ENCODE peak calls at places on chromosomes 16 and 17, in ten cellular contexts. Q, C, V, R, L, P, M, S, G and F are unnamed samples.

GRCh38 chr16:25060920-25061319 is 45.8 kb upstream of the ARHGAP17 start:
- DNase-seq in M (no peak), G (no peak), C (no peak), Q (no peak), L (no peak), V (peak), R (no peak), S (peak), P (no peak), F (no peak)

GRCh38 chr16:78659216-78659615 is 559.8 kb downstream of the WWOX start:
- DNase-seq in R (no peak), Q (no peak), L (peak), M (no peak), S (no peak), G (no peak), C (no peak), P (no peak), V (no peak), F (no peak)

GRCh38 chr16:66369055-66369592 is 2.6 kb downstream of the CDH5 start:
- DNase-seq in M (no peak), L (peak), Q (no peak), R (no peak), P (no peak), G (no peak), C (no peak), V (peak), S (no peak), F (no peak)

GRCh38 chr16:84487358-84487757 is 17.1 kb downstream of the MEAK7 start:
- DNase-seq in Q (no peak), S (no peak), L (no peak), C (no peak), P (no peak), G (no peak), V (no peak), M (no peak), R (no peak), F (no peak)

GRCh38 chr16:84396537-84397008 is 28.2 kb downstream of the ATP2C2 start:
- DNase-seq in G (no peak), P (no peak), S (no peak), M (no peak), R (no peak), Q (peak), L (no peak), V (no peak), C (no peak), F (no peak)

GRCh38 chr16:89170346-89171215 is 967 bp upstream of the CDH15 start:
- DNase-seq in Q (peak), P (no peak), C (no peak), R (peak), L (no peak), M (peak), S (no peak), V (no peak), G (peak), F (no peak)

GRCh38 chr16:78258651-78259050 is 159.2 kb downstream of the WWOX start:
- DNase-seq in L (no peak), V (no peak), Q (no peak), P (no peak), S (no peak), M (no peak), R (no peak), G (no peak), C (no peak), F (no peak)

GRCh38 chr16:4392382-4393242 is 21.0 kb downstream of the VASN start:
- DNase-seq in V (peak), M (peak), R (peak), S (no peak), C (peak), P (no peak), G (peak), L (no peak), Q (no peak), F (no peak)

GRCh38 chr17:45228121-45228941 is 6.6 kb downstream of the FMNL1 start:
- DNase-seq in C (no peak), R (peak), S (no peak), V (no peak), G (peak), L (no peak), Q (no peak), M (no peak), P (no peak), F (no peak)

GRCh38 chr17:58325289-58325726 is 3.3 kb downstream of the TSPOAP1 start:
- DNase-seq in L (no peak), S (no peak), V (no peak), C (no peak), M (no peak), R (no peak), P (no peak), G (peak), Q (no peak), F (peak)

GRCh38 chr16:77277571-77277970 is 78.4 kb downstream of the SYCE1L start:
- DNase-seq in P (no peak), L (no peak), Q (no peak), M (no peak), S (no peak), C (no peak), G (no peak), V (no peak), R (no peak), F (no peak)

GRCh38 chr17:39485555-39485954 is 24.3 kb downstream of the CDK12 start:
- DNase-seq in G (no peak), P (peak), L (no peak), M (no peak), V (peak), S (no peak), Q (peak), R (no peak), C (peak), F (no peak)

GRCh38 chr17:75370288-75370687 is 35.2 kb downstream of the GRB2 start:
- DNase-seq in Q (no peak), M (no peak), G (no peak), S (no peak), R (peak), C (no peak), V (peak), P (no peak), L (peak), F (peak)

GRCh38 chr16:77739493-77739892 is 17.2 kb downstream of the NUDT7 start:
- DNase-seq in P (no peak), S (no peak), Q (no peak), M (no peak), C (peak), G (no peak), R (no peak), V (no peak), L (no peak), F (peak)

GRCh38 chr16:53370827-53371226 is 63.4 kb upstream of the RBL2 start:
- DNase-seq in L (no peak), V (no peak), G (no peak), R (no peak), Q (no peak), P (no peak), C (no peak), S (no peak), M (no peak), F (no peak)

GRCh38 chr16:32116080-32116479 is 137.0 kb upstream of the TP53TG3D start:
- DNase-seq in P (no peak), Q (no peak), S (no peak), M (no peak), R (no peak), L (no peak), V (no peak), G (no peak), C (no peak), F (no peak)

GRCh38 chr16:58086381-58087208 is 42.6 kb downstream of the CFAP20 start:
- DNase-seq in Q (no peak), R (no peak), M (no peak), V (no peak), C (no peak), S (no peak), G (no peak), P (no peak), L (no peak), F (no peak)

GRCh38 chr16:55471448-55472097 is 7.4 kb upstream of the MMP2 start:
- DNase-seq in C (peak), V (peak), G (no peak), Q (peak), S (no peak), R (no peak), P (no peak), L (no peak), M (no peak), F (no peak)

GRCh38 chr16:29824589-29825144 is 4.4 kb downstream of the MVP start:
- DNase-seq in M (no peak), Q (peak), L (no peak), S (no peak), V (peak), G (no peak), R (peak), P (no peak), C (peak), F (peak)

GRCh38 chr17:76493505-76494167 is 7.6 kb downstream of the RHBDF2 start:
- DNase-seq in M (no peak), P (no peak), V (no peak), L (no peak), C (no peak), G (no peak), Q (no peak), S (no peak), R (no peak), F (no peak)

GRCh38 chr17:62882878-62883277 is 74.8 kb upstream of the MARCHF10 start:
- DNase-seq in Q (peak), V (peak), S (no peak), R (no peak), C (peak), M (no peak), P (no peak), L (no peak), G (no peak), F (no peak)

GRCh38 chr17:42112552-42113176 is at the start of gene DHX58:
- DNase-seq in L (peak), P (peak), C (peak), S (peak), M (peak), G (no peak), Q (no peak), V (peak), R (peak), F (peak)

GRCh38 chr17:73592531-73592961 is 51.7 kb downstream of the SDK2 start:
- DNase-seq in P (no peak), M (no peak), L (no peak), R (no peak), C (peak), G (no peak), V (no peak), S (no peak), Q (no peak), F (no peak)

GRCh38 chr17:11391134-11391533 is 150.1 kb downstream of the SHISA6 start:
- DNase-seq in P (no peak), M (no peak), G (peak), L (no peak), S (no peak), C (no peak), Q (no peak), R (peak), V (no peak), F (no peak)

GRCh38 chr17:40309031-40309937 is at the start of gene RARA:
- DNase-seq in P (no peak), M (peak), V (no peak), C (no peak), G (peak), L (no peak), Q (no peak), S (no peak), R (peak), F (no peak)